ENCODE peak calls at places on chromosome 5, in six cellular contexts. N, Z, G, L, S and B are unnamed samples.

GRCh38 chr5:5221731-5222130 is 81.6 kb downstream of the ADAMTS16 start:
- DNase-seq in N (no peak), Z (no peak), G (peak), L (no peak), S (peak), B (peak)

GRCh38 chr5:54756796-54757402 is 228.5 kb downstream of the ESM1 start:
- DNase-seq in N (no peak), Z (peak), G (no peak), L (no peak), S (peak), B (no peak)

GRCh38 chr5:177595991-177596774 is 3.7 kb upstream of the B4GALT7 start:
- DNase-seq in N (no peak), Z (no peak), G (no peak), L (peak), S (no peak), B (no peak)

GRCh38 chr5:141439411-141440141 is 9.3 kb downstream of the PCDHGA12 start:
- DNase-seq in N (no peak), Z (no peak), G (no peak), L (no peak), S (peak), B (no peak)

GRCh38 chr5:142821733-142822487 is 51.7 kb downstream of the ARHGAP26 start:
- DNase-seq in N (no peak), Z (peak), G (peak), L (no peak), S (peak), B (peak)

GRCh38 chr5:12636209-12636608 is 732.0 kb upstream of the CTNND2 start:
- DNase-seq in N (no peak), Z (peak), G (no peak), L (no peak), S (no peak), B (no peak)

GRCh38 chr5:151741678-151742423 is 16.6 kb downstream of the ATOX1 start:
- DNase-seq in N (no peak), Z (peak), G (peak), L (no peak), S (peak), B (peak)

GRCh38 chr5:138252944-138253343 is 21.5 kb downstream of the GFRA3 start:
- DNase-seq in N (no peak), Z (no peak), G (no peak), L (no peak), S (no peak), B (no peak)

GRCh38 chr5:172839669-172840068 is 5.6 kb downstream of the ERGIC1 start:
- DNase-seq in N (no peak), Z (no peak), G (no peak), L (no peak), S (no peak), B (no peak)

GRCh38 chr5:124735169-124735858 is 11.1 kb downstream of the ZNF608 start:
- DNase-seq in N (no peak), Z (no peak), G (peak), L (no peak), S (peak), B (peak)

GRCh38 chr5:17216974-17217325 is 481 bp upstream of the BASP1 start:
- DNase-seq in N (peak), Z (no peak), G (peak), L (peak), S (peak), B (peak)

GRCh38 chr5:176985516-176985915 is 21.1 kb downstream of the UIMC1 start:
- DNase-seq in N (no peak), Z (no peak), G (no peak), L (no peak), S (no peak), B (no peak)

GRCh38 chr5:68954618-68954910 is 139.2 kb upstream of the SLC30A5 start:
- DNase-seq in N (no peak), Z (no peak), G (no peak), L (no peak), S (no peak), B (no peak)

GRCh38 chr5:173324115-173325001 is 3.9 kb downstream of the STC2 start:
- DNase-seq in N (no peak), Z (no peak), G (peak), L (peak), S (peak), B (peak)

GRCh38 chr5:61330341-61330878 is 1.6 kb upstream of the ZSWIM6 start:
- DNase-seq in N (no peak), Z (peak), G (peak), L (no peak), S (peak), B (peak)

DNA sequence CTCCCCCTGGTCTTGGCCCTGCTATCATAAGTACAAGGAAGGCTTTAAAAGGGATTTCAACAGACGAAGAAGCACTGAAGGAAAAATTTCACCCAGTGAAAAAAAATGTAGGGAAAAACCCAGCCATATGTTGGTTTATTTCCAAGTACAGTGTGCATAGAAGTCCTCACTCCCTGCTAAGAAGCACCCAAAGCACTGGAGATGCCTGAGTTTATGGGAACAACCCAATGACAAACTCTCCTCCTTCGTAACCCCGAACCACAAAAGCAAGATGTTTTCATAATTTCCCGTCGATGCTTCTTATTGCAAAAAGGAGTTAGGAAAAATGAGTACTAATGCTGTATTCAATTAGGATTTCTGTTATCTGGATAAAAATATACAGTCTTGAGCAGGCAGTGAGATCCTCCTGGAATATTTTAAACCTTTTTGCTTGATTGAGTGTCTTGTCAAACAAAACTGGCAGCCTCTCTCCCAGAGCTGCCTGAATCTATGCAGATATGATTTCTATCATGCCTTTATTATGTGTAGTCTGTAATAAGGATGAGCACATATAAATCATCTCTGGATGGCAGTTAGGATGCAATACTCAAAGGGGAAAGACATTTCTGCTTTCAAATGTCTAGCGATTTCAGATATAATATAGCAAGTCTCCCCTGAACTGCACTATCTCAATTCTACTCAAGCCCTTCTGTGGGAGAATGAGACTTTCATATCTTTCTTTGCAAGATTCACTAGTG is 305.1 kb upstream of the CLINT1 start:
- DNase-seq in N (no peak), Z (no peak), G (no peak), L (no peak), S (peak), B (no peak)
- H3K4me3 ChIP-seq in N (no peak), Z (no peak), G (no peak), L (no peak), S (no peak), B (no peak)

DNA sequence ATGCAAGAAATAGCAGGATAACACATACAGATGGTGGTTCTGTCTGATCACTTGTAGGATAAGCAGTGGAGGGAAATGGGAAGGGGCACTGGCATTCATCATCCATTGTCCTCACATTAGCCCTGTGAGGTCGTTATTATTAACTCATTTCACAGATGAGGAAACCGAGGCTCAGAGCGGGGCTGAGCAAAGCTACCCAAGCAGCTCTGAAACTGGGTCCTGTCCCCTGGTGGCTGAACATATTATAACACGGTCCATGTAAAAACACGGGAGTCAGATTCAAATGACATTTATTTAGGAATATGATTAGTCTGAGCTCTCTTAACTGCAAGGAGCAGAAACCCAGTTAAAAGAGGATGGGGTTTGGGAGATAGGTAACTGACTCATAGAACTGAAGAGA is 43.1 kb downstream of the HRH2 start:
- DNase-seq in N (no peak), Z (no peak), G (no peak), L (peak), S (no peak), B (no peak)
- TF ChIP-seq CTCF in N (no peak), Z (no peak), G (no peak), L (peak), S (no peak), B (no peak)

GRCh38 chr5:115621365-115621900 is 4.4 kb downstream of the TMED7 start:
- DNase-seq in N (no peak), Z (no peak), G (no peak), L (no peak), S (no peak), B (no peak)

GRCh38 chr5:115626444-115626823 is 598 bp upstream of the TMED7 start:
- DNase-seq in N (no peak), Z (no peak), G (peak), L (no peak), S (peak), B (peak)

GRCh38 chr5:115624994-115625393 is 842 bp downstream of the TMED7 start:
- DNase-seq in N (no peak), Z (no peak), G (no peak), L (no peak), S (no peak), B (no peak)

GRCh38 chr5:115625579-115626443 is at the start of gene TMED7:
- DNase-seq in N (peak), Z (peak), G (peak), L (peak), S (peak), B (peak)

DNA sequence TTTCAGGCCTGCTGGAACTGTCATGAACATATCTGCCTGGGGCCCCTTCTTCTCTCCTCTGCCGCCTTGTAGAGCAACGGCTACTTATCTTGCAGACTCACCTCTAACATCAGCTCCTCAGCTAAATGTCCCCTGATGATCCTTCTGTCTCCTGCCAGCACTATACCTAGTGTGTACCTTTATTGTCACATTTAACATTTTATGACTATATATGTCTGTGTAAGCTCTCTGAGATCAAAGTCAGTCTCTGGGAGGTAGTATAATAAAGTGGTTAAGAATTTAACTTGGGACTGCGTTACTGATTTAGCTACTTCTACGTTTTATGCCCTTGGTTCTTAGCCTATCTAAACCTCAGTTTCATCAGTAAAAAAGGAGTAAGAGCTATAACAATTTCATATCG is 2.2 kb downstream of the TMED7 start:
- DNase-seq in N (no peak), Z (no peak), G (no peak), L (no peak), S (no peak), B (no peak)
- H3K4me3 ChIP-seq in N (no peak), Z (no peak), G (peak), L (peak), S (peak), B (peak)

GRCh38 chr5:19098434-19098833 is 889.6 kb downstream of the CDH18 start:
- DNase-seq in N (no peak), Z (no peak), G (no peak), L (no peak), S (no peak), B (no peak)
- TF ChIP-seq CTCF in N (no peak), Z (no peak), G (no peak), L (no peak), S (no peak), B (no peak)

GRCh38 chr5:179795049-179795862 is 1.5 kb downstream of the LTC4S start:
- DNase-seq in N (no peak), Z (peak), G (no peak), L (peak), S (no peak), B (no peak)

GRCh38 chr5:179793470-179794139 is at the start of gene LTC4S:
- DNase-seq in N (peak), Z (no peak), G (peak), L (peak), S (peak), B (no peak)

GRCh38 chr5:179794171-179794570 is 385 bp downstream of the LTC4S start:
- DNase-seq in N (no peak), Z (no peak), G (no peak), L (no peak), S (no peak), B (no peak)

GRCh38 chr5:179795863-179796833 is 2.4 kb downstream of the LTC4S start:
- DNase-seq in N (peak), Z (peak), G (peak), L (peak), S (peak), B (peak)

DNA sequence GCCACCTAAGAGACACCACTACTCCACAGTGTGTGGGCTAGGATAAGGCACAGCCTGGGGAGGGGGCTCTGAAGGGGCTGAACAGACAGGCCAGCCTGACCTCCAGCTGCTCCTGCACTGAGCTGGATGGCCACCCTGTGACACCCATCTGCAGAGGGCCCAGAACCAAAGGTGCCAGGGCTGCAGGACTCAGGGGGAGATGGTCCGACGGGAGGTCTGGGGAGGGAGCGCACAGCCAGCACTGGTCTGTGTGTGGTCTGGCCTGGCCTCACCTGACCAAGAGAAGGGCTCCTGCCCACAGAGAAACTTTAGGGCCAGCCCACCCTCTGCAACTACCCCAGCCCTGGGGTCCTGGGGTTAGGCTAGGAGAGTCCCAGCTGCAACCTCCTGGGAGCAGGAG is 789 bp downstream of the LTC4S start:
- DNase-seq in N (no peak), Z (no peak), G (no peak), L (no peak), S (no peak), B (no peak)
- H3K4me3 ChIP-seq in N (no peak), Z (no peak), G (no peak), L (peak), S (no peak), B (no peak)

GRCh38 chr5:175695161-175696126 is 37.6 kb downstream of the HRH2 start:
- DNase-seq in N (no peak), Z (no peak), G (no peak), L (no peak), S (no peak), B (no peak)

GRCh38 chr5:175697846-175698245 is 40.0 kb downstream of the HRH2 start:
- DNase-seq in N (no peak), Z (no peak), G (no peak), L (peak), S (no peak), B (no peak)

GRCh38 chr5:175696139-175696854 is 38.4 kb downstream of the HRH2 start:
- DNase-seq in N (peak), Z (no peak), G (no peak), L (peak), S (no peak), B (no peak)

GRCh38 chr5:175698401-175699115 is 40.7 kb downstream of the HRH2 start:
- DNase-seq in N (no peak), Z (no peak), G (no peak), L (peak), S (no peak), B (no peak)

GRCh38 chr5:175696855-175697198 is 39.0 kb downstream of the HRH2 start:
- DNase-seq in N (no peak), Z (no peak), G (no peak), L (no peak), S (no peak), B (no peak)
- TF ChIP-seq CTCF in N (no peak), Z (no peak), G (no peak), L (no peak), S (no peak), B (no peak)

GRCh38 chr5:148828461-148829247 is 2.2 kb downstream of the ADRB2 start:
- DNase-seq in N (no peak), Z (peak), G (no peak), L (no peak), S (no peak), B (peak)

GRCh38 chr5:148829734-148830133 is 3.3 kb downstream of the ADRB2 start:
- DNase-seq in N (no peak), Z (peak), G (no peak), L (no peak), S (no peak), B (peak)

GRCh38 chr5:148829248-148829594 is 2.8 kb downstream of the ADRB2 start:
- DNase-seq in N (no peak), Z (no peak), G (no peak), L (no peak), S (no peak), B (no peak)

GRCh38 chr5:148827723-148828122 is 1.3 kb downstream of the ADRB2 start:
- DNase-seq in N (no peak), Z (peak), G (no peak), L (no peak), S (no peak), B (peak)

GRCh38 chr5:148826082-148826971 is at the start of gene ADRB2:
- DNase-seq in N (peak), Z (peak), G (peak), L (peak), S (peak), B (peak)
- H3K4me3 ChIP-seq in N (peak), Z (peak), G (peak), L (peak), S (peak), B (peak)